ENCODE peak calls at places on chromosomes 12 and 14, in four cellular contexts. One of them, this sample, is unnamed.

GRCh38 chr12:50287271-50287670 is 4.0 kb upstream of the LIMA1 start:
- DNase-seq in H1: no peak
- DNase-seq in GM12878: no peak
- DNase-seq in HepG2: no peak
- DNase-seq in this sample: no peak

GRCh38 chr14:41476526-41476925 is 130.2 kb upstream of the LRFN5 start:
- DNase-seq in HepG2: no peak
- DNase-seq in GM12878: no peak
- DNase-seq in H1: no peak
- DNase-seq in this sample: no peak

GRCh38 chr12:2654311-2654710 is 140.5 kb upstream of the FKBP4 start:
- DNase-seq in GM12878: no peak
- DNase-seq in HepG2: no peak
- DNase-seq in H1: no peak
- DNase-seq in this sample: no peak

GRCh38 chr14:87131879-87132278 is 861.1 kb downstream of the GALC start:
- DNase-seq in GM12878: no peak
- DNase-seq in H1: no peak
- DNase-seq in HepG2: no peak
- DNase-seq in this sample: no peak

GRCh38 chr14:54322241-54322640 is 74.6 kb upstream of the CDKN3 start:
- DNase-seq in HepG2: no peak
- DNase-seq in GM12878: no peak
- DNase-seq in H1: no peak
- DNase-seq in this sample: no peak

GRCh38 chr14:36493761-36494160 is 26.3 kb downstream of the NKX2-1 start:
- DNase-seq in H1: no peak
- DNase-seq in HepG2: no peak
- DNase-seq in GM12878: no peak
- DNase-seq in this sample: no peak

GRCh38 chr12:9883175-9883574 is 1.9 kb downstream of the KLRF2 start:
- DNase-seq in HepG2: no peak
- DNase-seq in GM12878: no peak
- DNase-seq in H1: no peak
- DNase-seq in this sample: no peak

GRCh38 chr12:26389303-26389702 is 193.9 kb downstream of the SSPN start:
- DNase-seq in GM12878: no peak
- DNase-seq in H1: no peak
- DNase-seq in HepG2: peak
- DNase-seq in this sample: no peak

GRCh38 chr12:89947437-89948265 is 239.0 kb upstream of the ATP2B1 start:
- DNase-seq in GM12878: no peak
- DNase-seq in HepG2: no peak
- DNase-seq in H1: no peak
- DNase-seq in this sample: no peak

GRCh38 chr14:99265571-99265970 is 6.4 kb downstream of the BCL11B start:
- DNase-seq in GM12878: no peak
- DNase-seq in HepG2: no peak
- DNase-seq in H1: no peak
- DNase-seq in this sample: no peak

GRCh38 chr12:13000616-13000934 is 510 bp upstream of the HEBP1 start:
- DNase-seq in H1: no peak
- DNase-seq in GM12878: no peak
- DNase-seq in HepG2: no peak
- DNase-seq in this sample: peak

GRCh38 chr12:11716794-11717532 is 67.5 kb downstream of the ETV6 start:
- DNase-seq in HepG2: no peak
- DNase-seq in GM12878: no peak
- DNase-seq in H1: no peak
- DNase-seq in this sample: peak

GRCh38 chr12:130954544-130954831 is 781 bp downstream of the ADGRD1 start:
- DNase-seq in GM12878: no peak
- DNase-seq in HepG2: no peak
- DNase-seq in H1: no peak
- DNase-seq in this sample: no peak

GRCh38 chr14:30888480-30889243 is 14.3 kb downstream of the COCH start:
- DNase-seq in GM12878: no peak
- DNase-seq in H1: no peak
- DNase-seq in HepG2: peak
- DNase-seq in this sample: no peak

GRCh38 chr14:43243168-43243567 is 1263.9 kb downstream of the FSCB start:
- DNase-seq in GM12878: no peak
- DNase-seq in HepG2: no peak
- DNase-seq in H1: no peak
- DNase-seq in this sample: no peak

GRCh38 chr12:10554228-10554970 is 48.7 kb downstream of the EIF2S3B start:
- DNase-seq in H1: no peak
- DNase-seq in HepG2: no peak
- DNase-seq in GM12878: no peak
- DNase-seq in this sample: no peak

GRCh38 chr14:32300146-32300545 is 29.0 kb upstream of the AKAP6 start:
- DNase-seq in HepG2: no peak
- DNase-seq in GM12878: no peak
- DNase-seq in H1: no peak
- DNase-seq in this sample: no peak

GRCh38 chr12:49615725-49616124 is 7.6 kb upstream of the PRPF40B start:
- DNase-seq in GM12878: no peak
- DNase-seq in H1: no peak
- DNase-seq in HepG2: no peak
- DNase-seq in this sample: no peak

GRCh38 chr14:76245097-76245496 is 93.4 kb downstream of the GPATCH2L start:
- DNase-seq in GM12878: no peak
- DNase-seq in HepG2: peak
- DNase-seq in H1: no peak
- DNase-seq in this sample: no peak

GRCh38 chr14:89386214-89386886 is 30.7 kb downstream of the FOXN3 start:
- DNase-seq in GM12878: peak
- DNase-seq in HepG2: no peak
- DNase-seq in H1: no peak
- DNase-seq in this sample: no peak

GRCh38 chr14:72479471-72479931 is 414.4 kb downstream of the DPF3 start:
- DNase-seq in HepG2: no peak
- DNase-seq in GM12878: peak
- DNase-seq in H1: no peak
- DNase-seq in this sample: no peak

GRCh38 chr12:22794017-22794416 is 169.0 kb downstream of the ETNK1 start:
- DNase-seq in GM12878: no peak
- DNase-seq in HepG2: no peak
- DNase-seq in H1: no peak
- DNase-seq in this sample: no peak

DNA sequence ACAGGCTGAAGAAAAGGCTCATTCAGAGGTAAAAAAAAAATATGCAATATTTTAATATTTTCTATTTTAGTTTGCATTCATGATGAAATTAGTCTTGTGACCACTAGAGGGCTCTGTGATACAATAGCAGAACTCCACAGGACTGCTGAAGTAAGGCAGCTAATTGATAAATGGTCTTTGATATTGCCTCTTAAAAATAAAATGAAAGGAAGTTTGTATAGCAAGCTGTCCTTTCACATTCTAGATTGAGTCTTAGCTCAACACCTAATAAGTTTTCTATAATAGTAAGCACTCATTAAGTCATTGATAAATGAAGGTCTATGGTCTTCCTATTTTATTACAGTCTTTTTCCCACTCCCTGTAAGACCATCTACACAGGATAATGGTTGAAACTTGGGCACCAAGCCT is 315.7 kb downstream of the NAV3 start:
- DNase-seq in HepG2: peak
- DNase-seq in H1: no peak
- DNase-seq in GM12878: no peak
- DNase-seq in this sample: peak
- TF ChIP-seq SIN3A in HepG2: no peak
- TF ChIP-seq SIN3A in H1: no peak
- TF ChIP-seq SIN3A in GM12878: no peak
- TF ChIP-seq SIN3A in this sample: no peak

DNA sequence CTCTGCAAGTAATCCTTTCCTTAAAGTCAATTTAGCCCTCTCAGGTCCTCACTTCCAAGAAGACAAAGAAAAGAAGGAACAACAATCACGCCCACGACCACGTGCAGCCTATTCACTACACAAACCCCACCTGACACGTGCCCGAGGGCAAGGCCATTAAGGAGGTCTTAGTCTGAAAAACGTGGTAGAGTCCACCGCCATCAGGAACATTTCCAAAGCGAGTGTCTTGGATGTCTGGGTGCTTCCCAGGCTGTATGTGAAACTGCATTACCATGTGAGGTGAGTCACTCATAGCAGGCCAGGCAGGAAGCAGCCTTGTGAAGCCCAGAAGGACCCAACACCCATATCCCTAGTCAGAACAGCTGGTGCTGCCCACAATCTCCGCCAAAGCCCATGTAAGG is 3.2 kb upstream of the KRT79 start:
- DNase-seq in H1: no peak
- DNase-seq in GM12878: no peak
- DNase-seq in HepG2: no peak
- DNase-seq in this sample: no peak
- TF ChIP-seq CHD2 in H1: no peak
- TF ChIP-seq CHD2 in GM12878: no peak
- TF ChIP-seq CHD2 in HepG2: no peak
- TF ChIP-seq CHD2 in this sample: no peak

GRCh38 chr14:50362791-50363733 is 33.6 kb downstream of the CDKL1 start:
- DNase-seq in HepG2: no peak
- DNase-seq in H1: no peak
- DNase-seq in GM12878: no peak
- DNase-seq in this sample: no peak
- TF ChIP-seq TCF12 in HepG2: no peak
- TF ChIP-seq TCF12 in H1: no peak
- TF ChIP-seq TCF12 in GM12878: no peak
- TF ChIP-seq TCF12 in this sample: no peak

DNA sequence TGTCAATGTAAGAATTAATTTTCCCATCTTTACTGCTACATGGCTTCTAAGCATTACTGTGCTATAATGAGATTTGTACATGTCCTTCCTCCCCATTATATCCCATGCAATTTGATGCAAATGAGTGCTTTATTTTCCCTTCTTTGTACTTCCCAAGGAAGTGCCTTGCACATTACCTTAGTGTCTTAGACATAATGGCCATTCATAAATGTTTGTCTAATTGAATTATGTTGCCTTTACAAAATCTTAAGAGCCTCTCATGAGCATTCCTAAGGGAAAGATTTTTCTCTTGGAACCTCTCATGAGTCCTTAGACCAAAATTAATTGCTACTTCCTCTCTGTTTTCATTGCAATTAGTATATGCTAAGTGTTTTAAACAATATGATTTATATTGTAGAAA is 741.7 kb downstream of the RERGL start:
- DNase-seq in HepG2: no peak
- DNase-seq in H1: no peak
- DNase-seq in GM12878: no peak
- DNase-seq in this sample: no peak
- TF ChIP-seq SIN3A in HepG2: no peak
- TF ChIP-seq SIN3A in H1: no peak
- TF ChIP-seq SIN3A in GM12878: no peak
- TF ChIP-seq SIN3A in this sample: no peak

GRCh38 chr14:58941666-58942065 is 246.8 kb upstream of the DAAM1 start:
- DNase-seq in GM12878: no peak
- DNase-seq in H1: no peak
- DNase-seq in HepG2: no peak
- DNase-seq in this sample: no peak
- TF ChIP-seq CHD2 in GM12878: no peak
- TF ChIP-seq CHD2 in H1: no peak
- TF ChIP-seq CHD2 in HepG2: no peak
- TF ChIP-seq CHD2 in this sample: no peak